ENCODE peak calls at places on chromosomes 16 and 17, in six cellular contexts. One of them, this sample, is unnamed.

GRCh38 chr17:13038931-13039665 is 21.3 kb upstream of the ELAC2 start:
- DNase-seq in BE2C: no peak
- DNase-seq in NB4: no peak
- DNase-seq in left ventricle myocardium inferior: no peak
- DNase-seq in heart left ventricle: no peak
- DNase-seq in nephron progenitor cell: no peak
- DNase-seq in this sample: no peak

GRCh38 chr17:52647411-52647810 is 488.9 kb upstream of the CA10 start:
- DNase-seq in NB4: no peak
- DNase-seq in nephron progenitor cell: no peak
- DNase-seq in BE2C: no peak
- DNase-seq in left ventricle myocardium inferior: no peak
- DNase-seq in heart left ventricle: no peak
- DNase-seq in this sample: no peak

GRCh38 chr16:50265260-50265659 is 1.1 kb upstream of the ADCY7 start:
- DNase-seq in NB4: peak; percentile 77
- DNase-seq in BE2C: peak; percentile 49
- DNase-seq in nephron progenitor cell: no peak
- DNase-seq in heart left ventricle: peak; percentile 20
- DNase-seq in left ventricle myocardium inferior: no peak
- DNase-seq in this sample: no peak

GRCh38 chr16:72110662-72111615 is 17.3 kb downstream of the DHX38 start:
- DNase-seq in nephron progenitor cell: no peak
- DNase-seq in NB4: no peak
- DNase-seq in left ventricle myocardium inferior: no peak
- DNase-seq in heart left ventricle: no peak
- DNase-seq in BE2C: no peak
- DNase-seq in this sample: no peak

GRCh38 chr16:72829846-72830620 is 217.9 kb downstream of the ZFHX3 start:
- DNase-seq in nephron progenitor cell: no peak
- DNase-seq in NB4: peak; percentile 52
- DNase-seq in left ventricle myocardium inferior: no peak
- DNase-seq in BE2C: no peak
- DNase-seq in heart left ventricle: no peak
- DNase-seq in this sample: no peak

GRCh38 chr16:89122322-89122831 is 28.7 kb downstream of the ACSF3 start:
- DNase-seq in left ventricle myocardium inferior: no peak
- DNase-seq in nephron progenitor cell: no peak
- DNase-seq in BE2C: no peak
- DNase-seq in heart left ventricle: peak; percentile 17
- DNase-seq in NB4: no peak
- DNase-seq in this sample: peak; percentile 14

GRCh38 chr17:8125947-8126305 is 2.0 kb upstream of the HES7 start:
- DNase-seq in NB4: peak; percentile 41
- DNase-seq in nephron progenitor cell: peak; percentile 61
- DNase-seq in BE2C: peak; percentile 32
- DNase-seq in heart left ventricle: no peak
- DNase-seq in left ventricle myocardium inferior: no peak
- DNase-seq in this sample: peak; percentile 59

GRCh38 chr16:12095275-12096161 is 119.0 kb downstream of the SNX29 start:
- DNase-seq in BE2C: peak; percentile 71
- DNase-seq in heart left ventricle: peak; percentile 65
- DNase-seq in NB4: peak; percentile 64
- DNase-seq in nephron progenitor cell: peak; percentile 83
- DNase-seq in left ventricle myocardium inferior: peak; percentile 70
- DNase-seq in this sample: peak; percentile 83

GRCh38 chr17:44192750-44193149 is 6.0 kb downstream of the TMUB2 start:
- DNase-seq in heart left ventricle: peak; percentile 21
- DNase-seq in BE2C: no peak
- DNase-seq in nephron progenitor cell: no peak
- DNase-seq in NB4: no peak
- DNase-seq in left ventricle myocardium inferior: no peak
- DNase-seq in this sample: no peak

GRCh38 chr16:54282202-54282922 is 4.2 kb downstream of the IRX3 start:
- DNase-seq in BE2C: peak; percentile 51
- DNase-seq in heart left ventricle: peak; percentile 65
- DNase-seq in left ventricle myocardium inferior: peak; percentile 64
- DNase-seq in nephron progenitor cell: peak; percentile 83
- DNase-seq in NB4: peak; percentile 70
- DNase-seq in this sample: peak; percentile 75
- TF ChIP-seq CTCF in BE2C: peak; percentile 40
- TF ChIP-seq CTCF in heart left ventricle: peak; percentile 83
- TF ChIP-seq CTCF in left ventricle myocardium inferior: peak; percentile 80
- TF ChIP-seq CTCF in nephron progenitor cell: peak; percentile 81
- TF ChIP-seq CTCF in NB4: peak; percentile 38
- TF ChIP-seq CTCF in this sample: peak; percentile 80

GRCh38 chr17:17497845-17498520 is 1.8 kb upstream of the RASD1 start:
- DNase-seq in BE2C: no peak
- DNase-seq in NB4: no peak
- DNase-seq in left ventricle myocardium inferior: no peak
- DNase-seq in heart left ventricle: peak; percentile 21
- DNase-seq in nephron progenitor cell: no peak
- DNase-seq in this sample: no peak

GRCh38 chr17:17498606-17499301 is 2.6 kb upstream of the RASD1 start:
- DNase-seq in NB4: no peak
- DNase-seq in BE2C: no peak
- DNase-seq in heart left ventricle: peak; percentile 12
- DNase-seq in left ventricle myocardium inferior: no peak
- DNase-seq in nephron progenitor cell: no peak
- DNase-seq in this sample: no peak

GRCh38 chr17:17495448-17496188 is 577 bp downstream of the RASD1 start:
- DNase-seq in nephron progenitor cell: peak; percentile 41
- DNase-seq in left ventricle myocardium inferior: no peak
- DNase-seq in NB4: no peak
- DNase-seq in BE2C: no peak
- DNase-seq in heart left ventricle: no peak
- DNase-seq in this sample: no peak

GRCh38 chr17:17496189-17497064 is at the start of gene RASD1:
- DNase-seq in nephron progenitor cell: peak; percentile 84
- DNase-seq in left ventricle myocardium inferior: peak; percentile 93
- DNase-seq in BE2C: peak; percentile 78
- DNase-seq in heart left ventricle: peak; percentile 94
- DNase-seq in NB4: peak; percentile 88
- DNase-seq in this sample: peak; percentile 95

GRCh38 chr17:17497065-17497844 is 1.1 kb upstream of the RASD1 start:
- DNase-seq in NB4: no peak
- DNase-seq in nephron progenitor cell: no peak
- DNase-seq in heart left ventricle: peak; percentile 24
- DNase-seq in left ventricle myocardium inferior: no peak
- DNase-seq in BE2C: no peak
- DNase-seq in this sample: no peak
- TF ChIP-seq CTCF in NB4: no peak
- TF ChIP-seq CTCF in nephron progenitor cell: no peak
- TF ChIP-seq CTCF in heart left ventricle: no peak
- TF ChIP-seq CTCF in left ventricle myocardium inferior: no peak
- TF ChIP-seq CTCF in BE2C: no peak
- TF ChIP-seq CTCF in this sample: peak; percentile 26

DNA sequence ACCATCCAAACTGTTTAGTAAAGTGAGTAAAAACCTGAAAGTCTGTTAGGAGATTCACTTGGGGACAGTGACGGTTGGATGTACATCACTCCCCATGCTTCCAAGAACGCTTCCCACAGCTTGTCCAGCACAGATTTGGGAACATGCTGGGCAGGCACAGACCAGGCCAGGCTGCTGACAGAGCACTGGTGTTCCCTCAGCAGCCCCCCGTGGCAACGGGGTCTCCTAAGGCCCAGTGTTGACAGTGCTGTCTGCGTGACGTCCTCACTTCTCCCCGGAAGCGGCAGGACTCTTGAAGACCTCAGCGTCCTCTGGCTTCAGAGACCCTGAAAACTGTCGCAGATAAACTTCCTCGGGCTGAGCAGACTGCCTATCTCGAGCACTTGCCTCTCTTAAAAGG is 8.9 kb upstream of the TRPV3 start:
- DNase-seq in heart left ventricle: no peak
- DNase-seq in BE2C: no peak
- DNase-seq in nephron progenitor cell: no peak
- DNase-seq in left ventricle myocardium inferior: no peak
- DNase-seq in NB4: no peak
- DNase-seq in this sample: no peak
- TF ChIP-seq CTCF in heart left ventricle: no peak
- TF ChIP-seq CTCF in BE2C: no peak
- TF ChIP-seq CTCF in nephron progenitor cell: no peak
- TF ChIP-seq CTCF in left ventricle myocardium inferior: no peak
- TF ChIP-seq CTCF in NB4: no peak
- TF ChIP-seq CTCF in this sample: no peak

GRCh38 chr17:27367121-27367981 is 73.4 kb downstream of the WSB1 start:
- DNase-seq in BE2C: no peak
- DNase-seq in left ventricle myocardium inferior: no peak
- DNase-seq in nephron progenitor cell: no peak
- DNase-seq in heart left ventricle: no peak
- DNase-seq in NB4: no peak
- DNase-seq in this sample: no peak
- TF ChIP-seq CTCF in BE2C: no peak
- TF ChIP-seq CTCF in left ventricle myocardium inferior: no peak
- TF ChIP-seq CTCF in nephron progenitor cell: no peak
- TF ChIP-seq CTCF in heart left ventricle: no peak
- TF ChIP-seq CTCF in NB4: no peak
- TF ChIP-seq CTCF in this sample: no peak

GRCh38 chr17:3585826-3586225 is 23.4 kb downstream of the TRPV1 start:
- DNase-seq in heart left ventricle: no peak
- DNase-seq in NB4: no peak
- DNase-seq in left ventricle myocardium inferior: no peak
- DNase-seq in nephron progenitor cell: no peak
- DNase-seq in BE2C: no peak
- DNase-seq in this sample: no peak

GRCh38 chr17:3588104-3588503 is 21.1 kb downstream of the TRPV1 start:
- DNase-seq in left ventricle myocardium inferior: no peak
- DNase-seq in heart left ventricle: no peak
- DNase-seq in nephron progenitor cell: no peak
- DNase-seq in NB4: no peak
- DNase-seq in BE2C: no peak
- DNase-seq in this sample: no peak

GRCh38 chr17:3582921-3583320 is 25.3 kb upstream of the TRPV3 start:
- DNase-seq in BE2C: no peak
- DNase-seq in nephron progenitor cell: no peak
- DNase-seq in left ventricle myocardium inferior: no peak
- DNase-seq in NB4: no peak
- DNase-seq in heart left ventricle: no peak
- DNase-seq in this sample: no peak

GRCh38 chr17:3583456-3583855 is 25.8 kb downstream of the TRPV1 start:
- DNase-seq in heart left ventricle: no peak
- DNase-seq in BE2C: no peak
- DNase-seq in left ventricle myocardium inferior: no peak
- DNase-seq in NB4: no peak
- DNase-seq in nephron progenitor cell: no peak
- DNase-seq in this sample: no peak
- TF ChIP-seq CTCF in heart left ventricle: no peak
- TF ChIP-seq CTCF in BE2C: no peak
- TF ChIP-seq CTCF in left ventricle myocardium inferior: no peak
- TF ChIP-seq CTCF in NB4: no peak
- TF ChIP-seq CTCF in nephron progenitor cell: no peak
- TF ChIP-seq CTCF in this sample: no peak

GRCh38 chr16:66512589-66513404 is 37.1 kb downstream of the TK2 start:
- DNase-seq in heart left ventricle: no peak
- DNase-seq in nephron progenitor cell: no peak
- DNase-seq in NB4: no peak
- DNase-seq in left ventricle myocardium inferior: no peak
- DNase-seq in BE2C: no peak
- DNase-seq in this sample: no peak

GRCh38 chr16:66510298-66510697 is 39.6 kb downstream of the TK2 start:
- DNase-seq in left ventricle myocardium inferior: no peak
- DNase-seq in NB4: no peak
- DNase-seq in nephron progenitor cell: no peak
- DNase-seq in heart left ventricle: no peak
- DNase-seq in BE2C: no peak
- DNase-seq in this sample: no peak

GRCh38 chr16:66509576-66509975 is 40.3 kb downstream of the TK2 start:
- DNase-seq in heart left ventricle: no peak
- DNase-seq in NB4: no peak
- DNase-seq in BE2C: no peak
- DNase-seq in left ventricle myocardium inferior: no peak
- DNase-seq in nephron progenitor cell: no peak
- DNase-seq in this sample: no peak

GRCh38 chr16:66510711-66511614 is 39.0 kb downstream of the TK2 start:
- DNase-seq in left ventricle myocardium inferior: peak; percentile 31
- DNase-seq in BE2C: no peak
- DNase-seq in NB4: no peak
- DNase-seq in heart left ventricle: no peak
- DNase-seq in nephron progenitor cell: no peak
- DNase-seq in this sample: no peak

DNA sequence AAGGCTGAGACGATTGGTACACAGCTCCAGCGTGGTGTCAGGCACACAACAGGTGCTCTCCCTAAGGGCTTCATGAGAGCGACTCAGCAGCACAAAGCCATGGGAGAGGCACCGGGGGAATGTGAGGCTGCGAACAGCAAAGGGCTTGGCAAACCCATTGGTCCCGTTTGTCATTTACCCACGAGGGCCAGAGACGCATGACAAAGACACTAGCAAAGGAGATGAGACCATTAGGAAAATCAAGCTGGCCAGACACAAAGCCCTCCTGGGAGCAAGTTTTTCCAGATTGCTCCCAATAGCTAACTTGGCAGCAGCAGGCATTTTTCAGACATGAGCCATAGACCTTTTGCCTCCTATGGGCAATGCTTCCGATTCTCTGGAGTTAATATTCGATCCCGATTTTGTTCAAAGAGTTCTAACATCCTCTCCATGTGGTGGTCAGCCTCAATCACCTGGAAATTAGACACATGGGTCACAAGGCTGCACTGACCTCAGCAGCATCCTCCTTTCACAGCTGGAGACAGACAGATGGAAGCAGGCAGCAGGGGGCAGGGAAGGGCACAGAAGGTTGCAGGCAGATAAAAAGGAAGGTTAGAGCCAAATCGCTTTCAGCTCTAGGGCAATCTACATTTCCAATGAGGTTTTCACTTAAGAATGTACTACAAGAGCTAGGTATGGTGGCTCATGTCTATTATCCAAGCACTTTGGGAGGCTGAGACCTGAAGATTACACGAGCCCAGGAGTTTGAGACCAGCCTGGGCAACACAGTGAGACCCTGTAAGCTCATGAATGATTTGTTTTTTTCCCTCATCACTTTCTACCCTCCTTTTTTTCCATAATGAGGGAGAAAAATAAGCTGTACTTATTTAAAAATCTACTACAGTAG is 38.1 kb downstream of the TK2 start:
- DNase-seq in BE2C: peak; percentile 40
- DNase-seq in NB4: peak; percentile 35
- DNase-seq in left ventricle myocardium inferior: no peak
- DNase-seq in nephron progenitor cell: no peak
- DNase-seq in heart left ventricle: no peak
- DNase-seq in this sample: peak; percentile 69
- TF ChIP-seq CTCF in BE2C: peak; percentile 50
- TF ChIP-seq CTCF in NB4: no peak
- TF ChIP-seq CTCF in left ventricle myocardium inferior: no peak
- TF ChIP-seq CTCF in nephron progenitor cell: no peak
- TF ChIP-seq CTCF in heart left ventricle: peak; percentile 22
- TF ChIP-seq CTCF in this sample: no peak

DNA sequence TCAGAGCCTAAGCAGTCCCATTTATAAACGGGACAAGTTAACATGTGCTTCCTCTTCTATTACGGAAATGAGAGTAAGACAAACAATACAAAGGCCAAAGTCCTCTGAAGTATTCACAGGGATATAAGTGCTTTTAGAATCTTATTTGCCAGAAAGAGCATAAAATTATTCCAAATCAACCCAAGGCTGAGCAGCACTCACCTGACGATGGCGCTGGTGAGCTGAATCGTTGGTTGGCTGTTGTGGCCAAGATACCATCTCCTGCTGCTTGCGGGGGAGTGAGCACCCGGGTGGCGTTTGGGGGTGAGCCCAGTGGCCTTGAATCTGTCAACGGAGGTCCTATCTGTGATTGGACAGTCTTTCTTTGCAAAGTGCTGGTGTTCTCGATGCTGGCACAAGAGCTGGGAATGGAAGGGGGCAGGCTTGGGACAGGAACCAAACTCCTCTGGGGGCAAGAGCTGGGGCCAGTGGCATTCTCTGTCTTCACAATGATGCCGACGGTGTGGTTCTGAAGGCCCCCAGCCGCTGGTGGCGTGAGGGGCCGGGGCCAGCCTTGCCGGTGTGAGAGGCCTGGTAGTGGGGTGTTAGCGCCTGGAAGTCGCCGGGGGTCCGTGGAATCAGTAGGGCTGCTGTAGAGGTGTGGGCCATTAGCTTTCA is 9.5 kb upstream of the DHRS13 start:
- DNase-seq in left ventricle myocardium inferior: no peak
- DNase-seq in nephron progenitor cell: no peak
- DNase-seq in BE2C: no peak
- DNase-seq in NB4: peak; percentile 45
- DNase-seq in heart left ventricle: no peak
- DNase-seq in this sample: peak; percentile 27
- TF ChIP-seq CTCF in left ventricle myocardium inferior: no peak
- TF ChIP-seq CTCF in nephron progenitor cell: no peak
- TF ChIP-seq CTCF in BE2C: peak; percentile 30
- TF ChIP-seq CTCF in NB4: peak; percentile 64
- TF ChIP-seq CTCF in heart left ventricle: peak; percentile 11
- TF ChIP-seq CTCF in this sample: no peak